ENCODE peak calls at places on chromosomes 6 and 20, in seven cellular contexts. One of them, this sample, is unnamed.

GRCh38 chr20:57589728-57590484 is 29.0 kb downstream of the PCK1 start:
- DNase-seq in HepG2: peak; percentile 70
- DNase-seq in globus pallidus: no peak
- DNase-seq in activated CD4-positive, alpha-beta T cell treated with anti-CD3 and anti-CD28 coated beads for 4 hours: no peak
- DNase-seq in activated gamma-delta T cell: no peak
- DNase-seq in activated CD8-positive, alpha-beta T cell treated with anti-CD3 and anti-CD28 coated beads for 36 hours: no peak
- DNase-seq in WTC11: no peak
- DNase-seq in this sample: peak; percentile 33

GRCh38 chr6:20960067-20960466 is 425.8 kb downstream of the CDKAL1 start:
- DNase-seq in globus pallidus: no peak
- DNase-seq in WTC11: no peak
- DNase-seq in activated gamma-delta T cell: no peak
- DNase-seq in HepG2: no peak
- DNase-seq in activated CD4-positive, alpha-beta T cell treated with anti-CD3 and anti-CD28 coated beads for 4 hours: no peak
- DNase-seq in activated CD8-positive, alpha-beta T cell treated with anti-CD3 and anti-CD28 coated beads for 36 hours: no peak
- DNase-seq in this sample: no peak

GRCh38 chr6:118872318-118872717 is 21.6 kb upstream of the ASF1A start:
- DNase-seq in activated CD8-positive, alpha-beta T cell treated with anti-CD3 and anti-CD28 coated beads for 36 hours: no peak
- DNase-seq in activated CD4-positive, alpha-beta T cell treated with anti-CD3 and anti-CD28 coated beads for 4 hours: no peak
- DNase-seq in globus pallidus: no peak
- DNase-seq in HepG2: no peak
- DNase-seq in WTC11: no peak
- DNase-seq in activated gamma-delta T cell: no peak
- DNase-seq in this sample: no peak

GRCh38 chr6:42199106-42199981 is 4.6 kb upstream of the GUCA1B start:
- DNase-seq in activated CD8-positive, alpha-beta T cell treated with anti-CD3 and anti-CD28 coated beads for 36 hours: no peak
- DNase-seq in activated CD4-positive, alpha-beta T cell treated with anti-CD3 and anti-CD28 coated beads for 4 hours: no peak
- DNase-seq in WTC11: no peak
- DNase-seq in HepG2: peak; percentile 22
- DNase-seq in globus pallidus: no peak
- DNase-seq in activated gamma-delta T cell: no peak
- DNase-seq in this sample: no peak

GRCh38 chr20:46021361-46022359 is 7.4 kb upstream of the SLC12A5 start:
- DNase-seq in WTC11: peak; percentile 98
- DNase-seq in activated gamma-delta T cell: peak; percentile 38
- DNase-seq in globus pallidus: no peak
- DNase-seq in activated CD8-positive, alpha-beta T cell treated with anti-CD3 and anti-CD28 coated beads for 36 hours: peak; percentile 75
- DNase-seq in activated CD4-positive, alpha-beta T cell treated with anti-CD3 and anti-CD28 coated beads for 4 hours: peak; percentile 30
- DNase-seq in HepG2: peak; percentile 69
- DNase-seq in this sample: peak; percentile 96

GRCh38 chr6:10658910-10659696 is 35.3 kb downstream of the C6orf52 start:
- DNase-seq in activated CD8-positive, alpha-beta T cell treated with anti-CD3 and anti-CD28 coated beads for 36 hours: no peak
- DNase-seq in globus pallidus: no peak
- DNase-seq in activated gamma-delta T cell: no peak
- DNase-seq in HepG2: no peak
- DNase-seq in WTC11: no peak
- DNase-seq in activated CD4-positive, alpha-beta T cell treated with anti-CD3 and anti-CD28 coated beads for 4 hours: no peak
- DNase-seq in this sample: no peak

GRCh38 chr6:108732101-108732870 is 115.9 kb upstream of the ARMC2 start:
- DNase-seq in HepG2: no peak
- DNase-seq in globus pallidus: no peak
- DNase-seq in WTC11: no peak
- DNase-seq in activated gamma-delta T cell: no peak
- DNase-seq in activated CD8-positive, alpha-beta T cell treated with anti-CD3 and anti-CD28 coated beads for 36 hours: no peak
- DNase-seq in activated CD4-positive, alpha-beta T cell treated with anti-CD3 and anti-CD28 coated beads for 4 hours: no peak
- DNase-seq in this sample: peak; percentile 36

GRCh38 chr6:56259682-56260081 is 12.3 kb upstream of the COL21A1 start:
- DNase-seq in activated CD8-positive, alpha-beta T cell treated with anti-CD3 and anti-CD28 coated beads for 36 hours: no peak
- DNase-seq in WTC11: no peak
- DNase-seq in activated CD4-positive, alpha-beta T cell treated with anti-CD3 and anti-CD28 coated beads for 4 hours: no peak
- DNase-seq in HepG2: no peak
- DNase-seq in globus pallidus: no peak
- DNase-seq in activated gamma-delta T cell: no peak
- DNase-seq in this sample: no peak

GRCh38 chr6:18978330-18979128 is 591.4 kb downstream of the RNF144B start:
- DNase-seq in WTC11: no peak
- DNase-seq in HepG2: peak; percentile 29
- DNase-seq in activated gamma-delta T cell: no peak
- DNase-seq in globus pallidus: no peak
- DNase-seq in activated CD4-positive, alpha-beta T cell treated with anti-CD3 and anti-CD28 coated beads for 4 hours: no peak
- DNase-seq in activated CD8-positive, alpha-beta T cell treated with anti-CD3 and anti-CD28 coated beads for 36 hours: no peak
- DNase-seq in this sample: peak; percentile 63

GRCh38 chr20:46255440-46256104 is 52.7 kb downstream of the CDH22 start:
- DNase-seq in HepG2: peak; percentile 64
- DNase-seq in WTC11: no peak
- DNase-seq in globus pallidus: no peak
- DNase-seq in activated CD8-positive, alpha-beta T cell treated with anti-CD3 and anti-CD28 coated beads for 36 hours: no peak
- DNase-seq in activated gamma-delta T cell: no peak
- DNase-seq in activated CD4-positive, alpha-beta T cell treated with anti-CD3 and anti-CD28 coated beads for 4 hours: no peak
- DNase-seq in this sample: no peak

GRCh38 chr6:33693186-33694158 is 18.0 kb downstream of the UQCC2 start:
- DNase-seq in activated CD4-positive, alpha-beta T cell treated with anti-CD3 and anti-CD28 coated beads for 4 hours: no peak
- DNase-seq in HepG2: no peak
- DNase-seq in activated CD8-positive, alpha-beta T cell treated with anti-CD3 and anti-CD28 coated beads for 36 hours: no peak
- DNase-seq in activated gamma-delta T cell: no peak
- DNase-seq in WTC11: no peak
- DNase-seq in globus pallidus: no peak
- DNase-seq in this sample: no peak

GRCh38 chr20:2130668-2131067 is 29.0 kb downstream of the STK35 start:
- DNase-seq in WTC11: peak; percentile 40
- DNase-seq in activated gamma-delta T cell: no peak
- DNase-seq in globus pallidus: no peak
- DNase-seq in activated CD4-positive, alpha-beta T cell treated with anti-CD3 and anti-CD28 coated beads for 4 hours: no peak
- DNase-seq in activated CD8-positive, alpha-beta T cell treated with anti-CD3 and anti-CD28 coated beads for 36 hours: no peak
- DNase-seq in HepG2: no peak
- DNase-seq in this sample: peak; percentile 27

GRCh38 chr6:133916650-133917151 is 27.8 kb downstream of the TCF21 start:
- DNase-seq in activated CD8-positive, alpha-beta T cell treated with anti-CD3 and anti-CD28 coated beads for 36 hours: peak; percentile 93
- DNase-seq in globus pallidus: peak; percentile 90
- DNase-seq in activated gamma-delta T cell: no peak
- DNase-seq in activated CD4-positive, alpha-beta T cell treated with anti-CD3 and anti-CD28 coated beads for 4 hours: peak; percentile 63
- DNase-seq in WTC11: peak; percentile 99
- DNase-seq in HepG2: peak; percentile 75
- DNase-seq in this sample: peak; percentile 97

GRCh38 chr6:119974430-119975159 is 625.0 kb upstream of the MAN1A1 start:
- DNase-seq in activated gamma-delta T cell: no peak
- DNase-seq in activated CD8-positive, alpha-beta T cell treated with anti-CD3 and anti-CD28 coated beads for 36 hours: no peak
- DNase-seq in activated CD4-positive, alpha-beta T cell treated with anti-CD3 and anti-CD28 coated beads for 4 hours: no peak
- DNase-seq in WTC11: no peak
- DNase-seq in HepG2: no peak
- DNase-seq in globus pallidus: no peak
- DNase-seq in this sample: no peak

GRCh38 chr6:93407186-93407585 is 12.2 kb downstream of the EPHA7 start:
- DNase-seq in activated gamma-delta T cell: no peak
- DNase-seq in globus pallidus: no peak
- DNase-seq in HepG2: no peak
- DNase-seq in WTC11: no peak
- DNase-seq in activated CD8-positive, alpha-beta T cell treated with anti-CD3 and anti-CD28 coated beads for 36 hours: no peak
- DNase-seq in activated CD4-positive, alpha-beta T cell treated with anti-CD3 and anti-CD28 coated beads for 4 hours: no peak
- DNase-seq in this sample: no peak

GRCh38 chr20:12414446-12415274 is 497.0 kb downstream of the BTBD3 start:
- DNase-seq in WTC11: no peak
- DNase-seq in globus pallidus: peak; percentile 29
- DNase-seq in activated CD8-positive, alpha-beta T cell treated with anti-CD3 and anti-CD28 coated beads for 36 hours: no peak
- DNase-seq in activated CD4-positive, alpha-beta T cell treated with anti-CD3 and anti-CD28 coated beads for 4 hours: no peak
- DNase-seq in activated gamma-delta T cell: no peak
- DNase-seq in HepG2: no peak
- DNase-seq in this sample: no peak